ENCODE peak calls at places on chromosomes 5 and 9, in ten cellular contexts. One of them, this sample, is unnamed.

GRCh38 chr9:133754187-133754586 is 16.0 kb upstream of the SARDH start:
- DNase-seq in nephron progenitor cell: no peak
- DNase-seq in cardiac muscle cell: no peak
- DNase-seq in lung microvascular endothelial cell: no peak
- DNase-seq in ovary: no peak
- DNase-seq in HEK293T: no peak
- DNase-seq in effector CD4-positive, alpha-beta T cell: no peak
- DNase-seq in transverse colon: no peak
- DNase-seq in putamen: no peak
- DNase-seq in iris pigment epithelial cell: no peak
- DNase-seq in this sample: no peak

GRCh38 chr9:27925815-27926214 is 352.5 kb upstream of the C9orf72 start:
- DNase-seq in iris pigment epithelial cell: no peak
- DNase-seq in transverse colon: no peak
- DNase-seq in HEK293T: no peak
- DNase-seq in nephron progenitor cell: no peak
- DNase-seq in effector CD4-positive, alpha-beta T cell: no peak
- DNase-seq in ovary: no peak
- DNase-seq in cardiac muscle cell: no peak
- DNase-seq in putamen: no peak
- DNase-seq in lung microvascular endothelial cell: no peak
- DNase-seq in this sample: no peak

GRCh38 chr9:121478816-121479676 is 20.6 kb downstream of the GGTA1 start:
- DNase-seq in transverse colon: no peak
- DNase-seq in ovary: no peak
- DNase-seq in iris pigment epithelial cell: no peak
- DNase-seq in HEK293T: no peak
- DNase-seq in lung microvascular endothelial cell: peak
- DNase-seq in putamen: no peak
- DNase-seq in cardiac muscle cell: peak
- DNase-seq in nephron progenitor cell: no peak
- DNase-seq in effector CD4-positive, alpha-beta T cell: no peak
- DNase-seq in this sample: no peak

GRCh38 chr9:13665418-13666066 is 386.1 kb upstream of the MPDZ start:
- DNase-seq in transverse colon: no peak
- DNase-seq in effector CD4-positive, alpha-beta T cell: no peak
- DNase-seq in nephron progenitor cell: no peak
- DNase-seq in putamen: no peak
- DNase-seq in lung microvascular endothelial cell: peak
- DNase-seq in cardiac muscle cell: peak
- DNase-seq in HEK293T: no peak
- DNase-seq in iris pigment epithelial cell: peak
- DNase-seq in ovary: no peak
- DNase-seq in this sample: peak

GRCh38 chr9:73451003-73451402 is 299.3 kb downstream of the ANXA1 start:
- DNase-seq in iris pigment epithelial cell: no peak
- DNase-seq in ovary: no peak
- DNase-seq in nephron progenitor cell: no peak
- DNase-seq in effector CD4-positive, alpha-beta T cell: no peak
- DNase-seq in cardiac muscle cell: no peak
- DNase-seq in lung microvascular endothelial cell: no peak
- DNase-seq in HEK293T: no peak
- DNase-seq in putamen: no peak
- DNase-seq in transverse colon: no peak
- DNase-seq in this sample: no peak

GRCh38 chr9:110257097-110257955 is 1.0 kb upstream of the TXN start:
- DNase-seq in transverse colon: peak
- DNase-seq in putamen: peak
- DNase-seq in effector CD4-positive, alpha-beta T cell: no peak
- DNase-seq in nephron progenitor cell: peak
- DNase-seq in lung microvascular endothelial cell: peak
- DNase-seq in iris pigment epithelial cell: peak
- DNase-seq in HEK293T: no peak
- DNase-seq in cardiac muscle cell: peak
- DNase-seq in ovary: peak
- DNase-seq in this sample: no peak

GRCh38 chr9:38442473-38443096 is 18.3 kb upstream of the IGFBPL1 start:
- DNase-seq in putamen: no peak
- DNase-seq in effector CD4-positive, alpha-beta T cell: no peak
- DNase-seq in transverse colon: no peak
- DNase-seq in lung microvascular endothelial cell: no peak
- DNase-seq in iris pigment epithelial cell: no peak
- DNase-seq in cardiac muscle cell: no peak
- DNase-seq in ovary: no peak
- DNase-seq in HEK293T: no peak
- DNase-seq in nephron progenitor cell: no peak
- DNase-seq in this sample: no peak

GRCh38 chr5:149700347-149700746 is 29.8 kb upstream of the PPARGC1B start:
- DNase-seq in putamen: no peak
- DNase-seq in cardiac muscle cell: no peak
- DNase-seq in ovary: no peak
- DNase-seq in effector CD4-positive, alpha-beta T cell: no peak
- DNase-seq in transverse colon: no peak
- DNase-seq in lung microvascular endothelial cell: no peak
- DNase-seq in iris pigment epithelial cell: no peak
- DNase-seq in nephron progenitor cell: no peak
- DNase-seq in HEK293T: no peak
- DNase-seq in this sample: no peak

GRCh38 chr9:127967151-127967809 is 13.5 kb downstream of the EEIG1 start:
- DNase-seq in nephron progenitor cell: no peak
- DNase-seq in putamen: no peak
- DNase-seq in ovary: no peak
- DNase-seq in lung microvascular endothelial cell: no peak
- DNase-seq in iris pigment epithelial cell: no peak
- DNase-seq in transverse colon: no peak
- DNase-seq in cardiac muscle cell: no peak
- DNase-seq in HEK293T: no peak
- DNase-seq in effector CD4-positive, alpha-beta T cell: no peak
- DNase-seq in this sample: no peak

GRCh38 chr9:13023498-13023897 is 248.7 kb downstream of the LURAP1L start:
- DNase-seq in transverse colon: no peak
- DNase-seq in ovary: no peak
- DNase-seq in iris pigment epithelial cell: peak
- DNase-seq in putamen: no peak
- DNase-seq in cardiac muscle cell: no peak
- DNase-seq in HEK293T: no peak
- DNase-seq in effector CD4-positive, alpha-beta T cell: no peak
- DNase-seq in lung microvascular endothelial cell: no peak
- DNase-seq in nephron progenitor cell: no peak
- DNase-seq in this sample: peak

GRCh38 chr9:33225319-33226152 is 14.4 kb upstream of the SPINK4 start:
- DNase-seq in putamen: peak
- DNase-seq in transverse colon: peak
- DNase-seq in HEK293T: peak
- DNase-seq in nephron progenitor cell: peak
- DNase-seq in ovary: peak
- DNase-seq in iris pigment epithelial cell: peak
- DNase-seq in effector CD4-positive, alpha-beta T cell: peak
- DNase-seq in cardiac muscle cell: peak
- DNase-seq in lung microvascular endothelial cell: peak
- DNase-seq in this sample: peak

GRCh38 chr9:123431581-123431980 is 75.6 kb downstream of the CRB2 start:
- DNase-seq in HEK293T: no peak
- DNase-seq in cardiac muscle cell: no peak
- DNase-seq in putamen: no peak
- DNase-seq in nephron progenitor cell: no peak
- DNase-seq in ovary: no peak
- DNase-seq in iris pigment epithelial cell: no peak
- DNase-seq in effector CD4-positive, alpha-beta T cell: no peak
- DNase-seq in transverse colon: no peak
- DNase-seq in lung microvascular endothelial cell: no peak
- DNase-seq in this sample: no peak

GRCh38 chr9:26756881-26757280 is 135.7 kb downstream of the CAAP1 start:
- DNase-seq in lung microvascular endothelial cell: no peak
- DNase-seq in cardiac muscle cell: no peak
- DNase-seq in nephron progenitor cell: no peak
- DNase-seq in effector CD4-positive, alpha-beta T cell: no peak
- DNase-seq in HEK293T: no peak
- DNase-seq in transverse colon: no peak
- DNase-seq in putamen: peak
- DNase-seq in ovary: no peak
- DNase-seq in iris pigment epithelial cell: no peak
- DNase-seq in this sample: no peak

GRCh38 chr5:16797949-16798348 is 138.1 kb downstream of the MYO10 start:
- DNase-seq in putamen: no peak
- DNase-seq in nephron progenitor cell: no peak
- DNase-seq in HEK293T: no peak
- DNase-seq in transverse colon: no peak
- DNase-seq in lung microvascular endothelial cell: no peak
- DNase-seq in ovary: no peak
- DNase-seq in cardiac muscle cell: no peak
- DNase-seq in effector CD4-positive, alpha-beta T cell: no peak
- DNase-seq in iris pigment epithelial cell: no peak
- DNase-seq in this sample: no peak

GRCh38 chr9:130215341-130216119 is 43.3 kb downstream of the NCS1 start:
- DNase-seq in nephron progenitor cell: no peak
- DNase-seq in transverse colon: no peak
- DNase-seq in iris pigment epithelial cell: peak
- DNase-seq in lung microvascular endothelial cell: no peak
- DNase-seq in putamen: no peak
- DNase-seq in ovary: no peak
- DNase-seq in cardiac muscle cell: peak
- DNase-seq in effector CD4-positive, alpha-beta T cell: no peak
- DNase-seq in HEK293T: no peak
- DNase-seq in this sample: peak

GRCh38 chr9:98181746-98182068 is 10.7 kb downstream of the CORO2A start:
- DNase-seq in lung microvascular endothelial cell: no peak
- DNase-seq in transverse colon: no peak
- DNase-seq in effector CD4-positive, alpha-beta T cell: no peak
- DNase-seq in putamen: no peak
- DNase-seq in ovary: no peak
- DNase-seq in cardiac muscle cell: no peak
- DNase-seq in HEK293T: no peak
- DNase-seq in iris pigment epithelial cell: no peak
- DNase-seq in nephron progenitor cell: no peak
- DNase-seq in this sample: no peak

GRCh38 chr5:28216939-28217360 is 1178.6 kb upstream of the CDH9 start:
- DNase-seq in transverse colon: no peak
- DNase-seq in putamen: no peak
- DNase-seq in iris pigment epithelial cell: no peak
- DNase-seq in ovary: no peak
- DNase-seq in cardiac muscle cell: no peak
- DNase-seq in HEK293T: no peak
- DNase-seq in effector CD4-positive, alpha-beta T cell: no peak
- DNase-seq in nephron progenitor cell: no peak
- DNase-seq in lung microvascular endothelial cell: no peak
- DNase-seq in this sample: no peak

GRCh38 chr5:67792891-67793290 is 422.7 kb upstream of the PIK3R1 start:
- DNase-seq in HEK293T: no peak
- DNase-seq in lung microvascular endothelial cell: no peak
- DNase-seq in ovary: peak
- DNase-seq in cardiac muscle cell: no peak
- DNase-seq in transverse colon: no peak
- DNase-seq in effector CD4-positive, alpha-beta T cell: no peak
- DNase-seq in putamen: no peak
- DNase-seq in iris pigment epithelial cell: no peak
- DNase-seq in nephron progenitor cell: no peak
- DNase-seq in this sample: no peak

GRCh38 chr9:114364123-114364522 is 23.7 kb downstream of the AKNA start:
- DNase-seq in putamen: no peak
- DNase-seq in nephron progenitor cell: no peak
- DNase-seq in iris pigment epithelial cell: peak
- DNase-seq in effector CD4-positive, alpha-beta T cell: no peak
- DNase-seq in HEK293T: no peak
- DNase-seq in cardiac muscle cell: peak
- DNase-seq in ovary: no peak
- DNase-seq in transverse colon: no peak
- DNase-seq in lung microvascular endothelial cell: no peak
- DNase-seq in this sample: peak

GRCh38 chr9:130906727-130907416 is 10.3 kb upstream of the QRFP start:
- DNase-seq in nephron progenitor cell: no peak
- DNase-seq in putamen: no peak
- DNase-seq in transverse colon: no peak
- DNase-seq in cardiac muscle cell: no peak
- DNase-seq in HEK293T: no peak
- DNase-seq in iris pigment epithelial cell: no peak
- DNase-seq in ovary: no peak
- DNase-seq in lung microvascular endothelial cell: no peak
- DNase-seq in effector CD4-positive, alpha-beta T cell: no peak
- DNase-seq in this sample: no peak

GRCh38 chr5:133292300-133292699 is 240.5 kb downstream of the HSPA4 start:
- DNase-seq in transverse colon: no peak
- DNase-seq in HEK293T: no peak
- DNase-seq in iris pigment epithelial cell: no peak
- DNase-seq in nephron progenitor cell: no peak
- DNase-seq in ovary: no peak
- DNase-seq in cardiac muscle cell: no peak
- DNase-seq in effector CD4-positive, alpha-beta T cell: no peak
- DNase-seq in lung microvascular endothelial cell: no peak
- DNase-seq in putamen: no peak
- DNase-seq in this sample: no peak

GRCh38 chr5:179309751-179310320 is 35.4 kb downstream of the ADAMTS2 start:
- DNase-seq in cardiac muscle cell: no peak
- DNase-seq in ovary: no peak
- DNase-seq in lung microvascular endothelial cell: no peak
- DNase-seq in putamen: no peak
- DNase-seq in iris pigment epithelial cell: no peak
- DNase-seq in nephron progenitor cell: no peak
- DNase-seq in HEK293T: no peak
- DNase-seq in effector CD4-positive, alpha-beta T cell: no peak
- DNase-seq in transverse colon: no peak
- DNase-seq in this sample: no peak